ENCODE peak calls at places on chromosome 13, in six cellular contexts. B is AG08395; Z is pons; I is Peyer's patch; H is mesendoderm; F is effector CD4-positive, alpha-beta T cell. M is an unnamed sample.

GRCh38 chr13:112116187-112116950 is 49.4 kb downstream of the SOX1 start:
- DNase-seq in H (no peak), Z (no peak), I (no peak), F (no peak), B (no peak), M (no peak)

GRCh38 chr13:31674056-31674455 is 65.3 kb upstream of the RXFP2 start:
- DNase-seq in I (no peak), B (peak; percentile 30), F (no peak), H (no peak), Z (no peak), M (no peak)

GRCh38 chr13:85738696-85739320 is 60.4 kb downstream of the SLITRK6 start:
- DNase-seq in B (no peak), Z (no peak), F (no peak), I (no peak), H (no peak), M (no peak)

GRCh38 chr13:110258876-110259631 is 47.9 kb downstream of the COL4A1 start:
- DNase-seq in F (no peak), I (no peak), H (no peak), Z (no peak), B (no peak), M (no peak)

GRCh38 chr13:44735806-44736205 is 159.7 kb upstream of the TSC22D1 start:
- DNase-seq in B (no peak), F (no peak), H (no peak), Z (no peak), I (no peak), M (no peak)

GRCh38 chr13:106155411-106155810 is 380.1 kb downstream of the EFNB2 start:
- DNase-seq in Z (no peak), H (no peak), F (no peak), I (no peak), B (peak; percentile 20), M (no peak)

GRCh38 chr13:72622546-72622945 is 104.9 kb downstream of the MZT1 start:
- DNase-seq in F (no peak), I (no peak), B (no peak), H (no peak), Z (no peak), M (no peak)

GRCh38 chr13:50129065-50129922 is 114.0 kb downstream of the KCNRG start:
- DNase-seq in I (no peak), F (peak; percentile 5), B (no peak), Z (no peak), H (peak; percentile 47), M (no peak)

GRCh38 chr13:26821766-26822165 is 61.2 kb upstream of the GPR12 start:
- DNase-seq in Z (no peak), I (no peak), H (no peak), B (no peak), F (no peak), M (no peak)

GRCh38 chr13:51848674-51849073 is 3.7 kb upstream of the TMEM272 start:
- DNase-seq in H (no peak), Z (no peak), F (no peak), I (no peak), B (peak; percentile 25), M (no peak)

M was measured in DMS153.